ENCODE peak calls at places on chromosomes 5 and 9, in ten cellular contexts. F is omental fat pad; C is WTC11; T is GM23338; P is IMR-90; E is fibroblast of lung; H is Peyer's patch; I is pancreas; A is CD4-positive, alpha-beta T cell; N is AG09319. K is an unnamed sample.
A peak's percentile ranks its signal among the peaks of the same experiment; 100 is the strongest.

GRCh38 chr5:125485003-125485641 is 738.7 kb upstream of the ZNF608 start:
- DNase-seq in F (no peak), C (no peak), T (peak; percentile 21), P (peak; percentile 97), E (peak; percentile 100), H (peak; percentile 52), I (no peak), A (no peak), N (peak; percentile 97), K (no peak)

GRCh38 chr5:171630047-171630669 is 155.5 kb upstream of the SMIM23 start:
- DNase-seq in F (no peak), C (peak; percentile 77), T (peak; percentile 86), P (peak; percentile 52), E (peak; percentile 57), H (no peak), I (peak; percentile 74), A (no peak), N (no peak), K (no peak)

GRCh38 chr5:113325054-113325453 is 109.7 kb downstream of the TSSK1B start:
- DNase-seq in F (no peak), C (no peak), T (no peak), P (peak; percentile 27), E (no peak), H (no peak), I (no peak), A (no peak), N (no peak), K (no peak)

GRCh38 chr5:14351845-14352712 is 208.9 kb downstream of the TRIO start:
- DNase-seq in F (no peak), C (peak; percentile 64), T (peak; percentile 82), P (peak; percentile 70), E (peak; percentile 69), H (peak; percentile 74), I (peak; percentile 75), A (peak; percentile 48), N (peak; percentile 35), K (peak; percentile 52)

GRCh38 chr5:133356386-133357331 is 255.7 kb downstream of the FSTL4 start:
- DNase-seq in F (no peak), C (no peak), T (no peak), P (no peak), E (no peak), H (no peak), I (no peak), A (no peak), N (no peak), K (no peak)

GRCh38 chr9:114314881-114315722 is 7.8 kb upstream of the ORM1 start:
- DNase-seq in F (no peak), C (no peak), T (no peak), P (no peak), E (no peak), H (peak; percentile 29), I (peak; percentile 71), A (no peak), N (no peak), K (peak; percentile 7)

GRCh38 chr5:80374188-80374587 is 33.7 kb upstream of the ZFYVE16 start:
- DNase-seq in F (no peak), C (no peak), T (no peak), P (no peak), E (no peak), H (no peak), I (no peak), A (no peak), N (no peak), K (no peak)

GRCh38 chr5:107670927-107671741 is at the start of gene EFNA5:
- DNase-seq in F (no peak), C (peak; percentile 57), T (peak; percentile 75), P (peak; percentile 46), E (peak; percentile 65), H (no peak), I (peak; percentile 70), A (no peak), N (no peak), K (no peak)

GRCh38 chr5:146071171-146071570 is 34.2 kb downstream of the PLAC8L1 start:
- DNase-seq in F (no peak), C (no peak), T (no peak), P (no peak), E (no peak), H (no peak), I (no peak), A (no peak), N (no peak), K (no peak)

GRCh38 chr5:37721447-37721871 is 118.4 kb downstream of the GDNF start:
- DNase-seq in F (no peak), C (no peak), T (peak; percentile 28), P (peak; percentile 36), E (no peak), H (no peak), I (no peak), A (no peak), N (no peak), K (no peak)

GRCh38 chr9:121776009-121776738 is 124.7 kb downstream of the DAB2IP start:
- DNase-seq in F (no peak), C (no peak), T (no peak), P (no peak), E (no peak), H (no peak), I (no peak), A (no peak), N (no peak), K (no peak)

GRCh38 chr9:121779381-121780117 is 128.1 kb downstream of the DAB2IP start:
- DNase-seq in F (no peak), C (no peak), T (no peak), P (no peak), E (no peak), H (no peak), I (no peak), A (no peak), N (no peak), K (no peak)

GRCh38 chr9:121774715-121775613 is 123.5 kb downstream of the DAB2IP start:
- DNase-seq in F (no peak), C (no peak), T (no peak), P (no peak), E (no peak), H (no peak), I (no peak), A (no peak), N (no peak), K (no peak)

GRCh38 chr9:121778252-121779225 is 127.1 kb downstream of the DAB2IP start:
- DNase-seq in F (no peak), C (no peak), T (no peak), P (peak; percentile 60), E (no peak), H (no peak), I (no peak), A (no peak), N (no peak), K (no peak)

GRCh38 chr9:121776739-121777637 is 125.6 kb downstream of the DAB2IP start:
- DNase-seq in F (no peak), C (peak; percentile 3), T (no peak), P (no peak), E (no peak), H (peak; percentile 37), I (no peak), A (no peak), N (no peak), K (peak; percentile 6)
- TF ChIP-seq CTCF in F (no peak), C (no peak), T (no peak), P (no peak), E (no peak), H (no peak), I (no peak), A (no peak), N (no peak), K (no peak)

DNA sequence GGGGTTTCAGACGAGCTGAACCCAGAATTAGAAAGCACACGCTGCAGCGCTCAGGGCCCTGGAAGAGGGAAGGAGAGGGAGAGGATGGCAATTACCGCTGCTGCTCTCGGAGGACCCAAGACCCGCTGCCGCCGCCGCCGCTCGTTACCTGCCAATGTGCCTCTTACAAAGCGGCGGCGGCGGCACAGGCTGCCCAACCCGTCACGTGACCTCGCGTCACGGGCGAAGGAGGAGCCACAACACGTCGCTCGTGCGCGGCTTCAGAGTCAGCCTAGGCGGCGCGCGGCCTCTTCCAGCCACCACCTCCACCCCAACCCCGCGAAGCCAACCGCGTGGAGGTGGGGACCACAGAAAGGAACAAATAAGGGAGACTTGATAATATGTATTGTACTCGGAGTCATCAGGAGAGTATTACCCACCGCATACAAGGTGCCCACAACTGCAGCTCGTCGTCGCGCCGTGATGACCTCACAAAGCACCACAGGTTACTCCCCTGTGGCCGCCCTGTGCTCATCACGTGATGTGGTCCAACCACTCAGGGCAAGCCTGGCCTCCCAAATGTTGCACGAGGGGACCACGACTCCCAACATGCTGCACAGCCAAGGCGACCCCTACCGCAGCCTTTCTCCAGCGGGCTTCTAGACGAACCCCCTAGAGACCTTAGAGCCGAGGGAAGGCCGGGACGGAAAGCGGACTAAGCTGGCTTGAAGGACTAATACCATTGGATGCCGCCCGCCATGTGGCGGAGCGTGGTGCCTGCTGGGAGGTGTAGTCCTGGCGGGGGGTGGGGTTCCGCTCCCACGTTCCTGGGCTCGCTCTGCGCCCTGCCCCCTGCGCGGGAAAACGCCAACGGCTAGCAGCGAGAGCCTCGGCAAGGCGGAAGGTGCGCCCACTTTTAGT is at the start of gene UBAP2:
- DNase-seq in F (peak; percentile 99), C (peak; percentile 97), T (peak; percentile 98), P (peak; percentile 97), E (peak; percentile 98), H (peak; percentile 99), I (peak; percentile 98), A (peak; percentile 95), N (peak; percentile 88), K (peak; percentile 97)
- TF ChIP-seq CTCF in F (no peak), C (no peak), T (no peak), P (peak; percentile 7), E (no peak), H (no peak), I (no peak), A (no peak), N (no peak), K (no peak)

DNA sequence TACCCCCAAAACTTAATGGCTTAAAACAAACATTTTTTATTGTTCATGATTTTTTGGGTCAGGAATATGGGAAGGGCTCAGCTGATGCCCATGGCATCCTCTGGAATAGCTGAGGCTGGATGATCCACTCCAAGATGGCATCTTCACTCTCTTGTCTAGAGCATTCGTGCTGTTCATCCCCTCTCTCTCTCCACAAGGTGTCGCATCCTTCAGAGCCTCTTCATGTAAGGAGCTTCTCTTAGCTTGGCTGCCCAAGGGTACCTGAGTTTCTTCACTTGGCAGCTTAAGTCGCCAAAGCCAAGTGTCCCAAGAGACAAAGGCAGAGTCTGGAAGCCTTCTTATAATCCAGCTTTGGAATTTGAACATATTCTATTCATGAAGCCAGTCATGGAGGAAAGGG is 294.7 kb downstream of the CHSY3 start:
- DNase-seq in F (no peak), C (peak; percentile 14), T (peak; percentile 70), P (no peak), E (peak; percentile 9), H (no peak), I (no peak), A (no peak), N (no peak), K (no peak)
- TF ChIP-seq CTCF in F (no peak), C (peak; percentile 13), T (peak; percentile 70), P (no peak), E (no peak), H (no peak), I (no peak), A (no peak), N (peak; percentile 17), K (no peak)

DNA sequence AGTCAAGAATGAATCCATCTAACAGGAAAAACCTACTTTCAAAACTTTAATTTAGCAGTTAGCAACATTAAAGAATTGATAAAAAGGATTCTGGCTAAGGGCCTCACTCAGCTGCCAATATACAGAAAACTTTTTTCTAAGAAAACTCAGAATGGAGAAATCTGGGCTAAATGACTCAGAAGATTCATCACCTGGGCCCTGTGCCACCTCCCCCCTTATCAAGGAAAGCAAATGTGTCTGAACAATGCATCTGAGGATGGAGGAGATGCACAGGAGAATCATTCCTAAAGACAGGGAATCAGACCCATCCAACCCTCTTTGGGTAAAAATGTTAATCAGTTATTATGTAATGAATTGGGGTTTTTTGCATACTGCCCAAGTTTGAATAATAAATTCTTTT is 592.0 kb upstream of the DMAC1 start:
- DNase-seq in F (no peak), C (no peak), T (no peak), P (no peak), E (no peak), H (no peak), I (no peak), A (no peak), N (no peak), K (no peak)
- TF ChIP-seq CTCF in F (no peak), C (no peak), T (no peak), P (no peak), E (no peak), H (no peak), I (no peak), A (no peak), N (no peak), K (no peak)

K was measured in activated B cell treated with CpG ODN at 0.5 μM for 24 hours.